ENCODE peak calls at places on chromosomes 3 and 15, in five cellular contexts. Z is A172, B is NCI-H526, E is right lobe of liver, O is NCI-H1105 treated with DMSO at 0.1 percent for 48 hours. D is an unnamed sample.

GRCh38 chr15:63939531-63940130 is 105.9 kb upstream of the HERC1 start:
- DNase-seq in Z (peak), B (no peak), E (no peak), O (no peak), D (no peak)

GRCh38 chr3:28349397-28350000 is 875 bp upstream of the AZI2 start:
- DNase-seq in Z (peak), B (peak), E (no peak), O (peak), D (no peak)

GRCh38 chr3:64667887-64668581 is 19.8 kb downstream of the ADAMTS9 start:
- DNase-seq in Z (no peak), B (no peak), E (no peak), O (no peak), D (no peak)

GRCh38 chr3:17238029-17238428 is 353.3 kb downstream of the PLCL2 start:
- DNase-seq in Z (no peak), B (no peak), E (no peak), O (no peak), D (no peak)

GRCh38 chr3:86801921-86802320 is 189.0 kb downstream of the VGLL3 start:
- DNase-seq in Z (peak), B (no peak), E (no peak), O (no peak), D (no peak)

GRCh38 chr3:135706758-135707375 is 258.7 kb upstream of the PPP2R3A start:
- DNase-seq in Z (peak), B (no peak), E (no peak), O (peak), D (no peak)

GRCh38 chr3:167733961-167734497 is 663 bp downstream of the PDCD10 start:
- DNase-seq in Z (no peak), B (no peak), E (no peak), O (no peak), D (no peak)

GRCh38 chr15:40469776-40470390 is 901 bp upstream of the CHST14 start:
- DNase-seq in Z (no peak), B (no peak), E (no peak), O (no peak), D (no peak)

GRCh38 chr3:101829066-101829830 is 20.1 kb upstream of the NFKBIZ start:
- DNase-seq in Z (peak), B (no peak), E (peak), O (no peak), D (no peak)

GRCh38 chr3:79148786-79149185 is 619.0 kb downstream of the ROBO1 start:
- DNase-seq in Z (no peak), B (no peak), E (no peak), O (no peak), D (no peak)

GRCh38 chr3:168165390-168166269 is 69.9 kb upstream of the GOLIM4 start:
- DNase-seq in Z (peak), B (peak), E (no peak), O (peak), D (peak)

GRCh38 chr15:76799760-76800159 is 105.4 kb downstream of the SCAPER start:
- DNase-seq in Z (peak), B (no peak), E (no peak), O (no peak), D (peak)